ENCODE peak calls at places on chromosomes 2 and 18, in five cellular contexts. One of them, this sample, is unnamed.

GRCh38 chr18:55665506-55665905 is 77.5 kb upstream of the TCF4 start:
- DNase-seq in A172: no peak
- DNase-seq in iris pigment epithelial cell: no peak
- DNase-seq in cardiac fibroblast: no peak
- DNase-seq in fibroblast of the aortic adventitia: no peak
- DNase-seq in this sample: no peak

GRCh38 chr2:98891591-98891990 is 44.4 kb downstream of the CRACDL start:
- DNase-seq in cardiac fibroblast: no peak
- DNase-seq in A172: no peak
- DNase-seq in iris pigment epithelial cell: no peak
- DNase-seq in fibroblast of the aortic adventitia: no peak
- DNase-seq in this sample: no peak

GRCh38 chr2:237131749-237132148 is 46.1 kb downstream of the COPS8 start:
- DNase-seq in fibroblast of the aortic adventitia: no peak
- DNase-seq in iris pigment epithelial cell: no peak
- DNase-seq in A172: no peak
- DNase-seq in cardiac fibroblast: no peak
- DNase-seq in this sample: no peak

GRCh38 chr2:201182650-201183372 is at the start of gene CASP10:
- DNase-seq in A172: peak
- DNase-seq in iris pigment epithelial cell: peak
- DNase-seq in fibroblast of the aortic adventitia: peak
- DNase-seq in cardiac fibroblast: peak
- DNase-seq in this sample: no peak

GRCh38 chr2:96863575-96864342 is 5.9 kb upstream of the ANKRD39 start:
- DNase-seq in fibroblast of the aortic adventitia: no peak
- DNase-seq in A172: no peak
- DNase-seq in iris pigment epithelial cell: no peak
- DNase-seq in cardiac fibroblast: no peak
- DNase-seq in this sample: no peak

GRCh38 chr18:62717059-62717849 is 1.9 kb downstream of the PHLPP1 start:
- DNase-seq in iris pigment epithelial cell: peak
- DNase-seq in fibroblast of the aortic adventitia: peak
- DNase-seq in cardiac fibroblast: peak
- DNase-seq in A172: peak
- DNase-seq in this sample: peak

GRCh38 chr2:143428700-143429099 is 299.5 kb downstream of the ARHGAP15 start:
- DNase-seq in fibroblast of the aortic adventitia: no peak
- DNase-seq in A172: peak
- DNase-seq in iris pigment epithelial cell: peak
- DNase-seq in cardiac fibroblast: peak
- DNase-seq in this sample: no peak

GRCh38 chr2:23760746-23761145 is 166.2 kb downstream of the ATAD2B start:
- DNase-seq in A172: peak
- DNase-seq in fibroblast of the aortic adventitia: peak
- DNase-seq in cardiac fibroblast: peak
- DNase-seq in iris pigment epithelial cell: peak
- DNase-seq in this sample: no peak

GRCh38 chr2:150474326-150475074 is 13.0 kb downstream of the RND3 start:
- DNase-seq in iris pigment epithelial cell: peak
- DNase-seq in A172: no peak
- DNase-seq in fibroblast of the aortic adventitia: peak
- DNase-seq in cardiac fibroblast: peak
- DNase-seq in this sample: no peak

GRCh38 chr2:223563462-223563861 is 38.7 kb downstream of the SCG2 start:
- DNase-seq in A172: peak
- DNase-seq in fibroblast of the aortic adventitia: peak
- DNase-seq in cardiac fibroblast: peak
- DNase-seq in iris pigment epithelial cell: peak
- DNase-seq in this sample: peak

GRCh38 chr2:47438084-47438483 is 35.1 kb downstream of the MSH2 start:
- DNase-seq in cardiac fibroblast: no peak
- DNase-seq in A172: no peak
- DNase-seq in fibroblast of the aortic adventitia: no peak
- DNase-seq in iris pigment epithelial cell: no peak
- DNase-seq in this sample: no peak

GRCh38 chr2:3179208-3179607 is 198.4 kb downstream of the EIPR1 start:
- DNase-seq in fibroblast of the aortic adventitia: no peak
- DNase-seq in cardiac fibroblast: no peak
- DNase-seq in A172: no peak
- DNase-seq in iris pigment epithelial cell: no peak
- DNase-seq in this sample: no peak

GRCh38 chr2:28691774-28692281 is 59.8 kb upstream of the PPP1CB start:
- DNase-seq in cardiac fibroblast: peak
- DNase-seq in iris pigment epithelial cell: peak
- DNase-seq in fibroblast of the aortic adventitia: peak
- DNase-seq in A172: peak
- DNase-seq in this sample: no peak

GRCh38 chr18:36128907-36129299 is 237 bp downstream of the SLC39A6 start:
- DNase-seq in fibroblast of the aortic adventitia: no peak
- DNase-seq in cardiac fibroblast: no peak
- DNase-seq in A172: no peak
- DNase-seq in iris pigment epithelial cell: no peak
- DNase-seq in this sample: peak

GRCh38 chr2:106983305-106983704 is 97.3 kb upstream of the ST6GAL2 start:
- DNase-seq in fibroblast of the aortic adventitia: no peak
- DNase-seq in cardiac fibroblast: peak
- DNase-seq in iris pigment epithelial cell: peak
- DNase-seq in A172: no peak
- DNase-seq in this sample: no peak

GRCh38 chr2:17476060-17476459 is 42.2 kb downstream of the RAD51AP2 start:
- DNase-seq in A172: no peak
- DNase-seq in fibroblast of the aortic adventitia: no peak
- DNase-seq in iris pigment epithelial cell: peak
- DNase-seq in cardiac fibroblast: peak
- DNase-seq in this sample: no peak

GRCh38 chr2:144198116-144198515 is 321.8 kb downstream of the ZEB2 start:
- DNase-seq in fibroblast of the aortic adventitia: peak
- DNase-seq in A172: peak
- DNase-seq in cardiac fibroblast: peak
- DNase-seq in iris pigment epithelial cell: peak
- DNase-seq in this sample: no peak

GRCh38 chr18:11728247-11728646 is 39.2 kb downstream of the GNAL start:
- DNase-seq in A172: peak
- DNase-seq in fibroblast of the aortic adventitia: peak
- DNase-seq in cardiac fibroblast: peak
- DNase-seq in iris pigment epithelial cell: peak
- DNase-seq in this sample: no peak

GRCh38 chr18:8948471-8949149 is 153.9 kb upstream of the NDUFV2 start:
- DNase-seq in cardiac fibroblast: peak
- DNase-seq in A172: peak
- DNase-seq in iris pigment epithelial cell: peak
- DNase-seq in fibroblast of the aortic adventitia: peak
- DNase-seq in this sample: no peak

GRCh38 chr2:86068098-86069047 is 37.3 kb downstream of the POLR1A start:
- DNase-seq in iris pigment epithelial cell: peak
- DNase-seq in cardiac fibroblast: peak
- DNase-seq in fibroblast of the aortic adventitia: no peak
- DNase-seq in A172: peak
- DNase-seq in this sample: peak

GRCh38 chr2:130759906-130760753 is 4.8 kb downstream of the AMER3 start:
- DNase-seq in A172: peak
- DNase-seq in cardiac fibroblast: peak
- DNase-seq in iris pigment epithelial cell: peak
- DNase-seq in fibroblast of the aortic adventitia: no peak
- DNase-seq in this sample: peak

GRCh38 chr2:50722828-50723227 is 309.1 kb downstream of the NRXN1 start:
- DNase-seq in iris pigment epithelial cell: no peak
- DNase-seq in cardiac fibroblast: no peak
- DNase-seq in fibroblast of the aortic adventitia: no peak
- DNase-seq in A172: no peak
- DNase-seq in this sample: no peak

GRCh38 chr2:44107086-44107740 is 61.5 kb upstream of the PPM1B start:
- DNase-seq in A172: no peak
- DNase-seq in fibroblast of the aortic adventitia: no peak
- DNase-seq in iris pigment epithelial cell: no peak
- DNase-seq in cardiac fibroblast: no peak
- DNase-seq in this sample: no peak

GRCh38 chr2:18792226-18792629 is 202.9 kb upstream of the NT5C1B start:
- DNase-seq in fibroblast of the aortic adventitia: peak
- DNase-seq in iris pigment epithelial cell: peak
- DNase-seq in A172: peak
- DNase-seq in cardiac fibroblast: no peak
- DNase-seq in this sample: peak

GRCh38 chr18:46261799-46262198 is 157.6 kb downstream of the HAUS1 start:
- DNase-seq in cardiac fibroblast: peak
- DNase-seq in fibroblast of the aortic adventitia: no peak
- DNase-seq in A172: no peak
- DNase-seq in iris pigment epithelial cell: peak
- DNase-seq in this sample: no peak

GRCh38 chr2:23239374-23239773 is 145.6 kb upstream of the KLHL29 start:
- DNase-seq in iris pigment epithelial cell: no peak
- DNase-seq in cardiac fibroblast: no peak
- DNase-seq in A172: no peak
- DNase-seq in fibroblast of the aortic adventitia: no peak
- DNase-seq in this sample: no peak

GRCh38 chr2:208252766-208253492 is 1.9 kb downstream of the IDH1 start:
- DNase-seq in cardiac fibroblast: no peak
- DNase-seq in fibroblast of the aortic adventitia: peak
- DNase-seq in iris pigment epithelial cell: no peak
- DNase-seq in A172: peak
- DNase-seq in this sample: no peak

GRCh38 chr2:230317366-230317765 is 9.6 kb upstream of the SP140L start:
- DNase-seq in fibroblast of the aortic adventitia: no peak
- DNase-seq in iris pigment epithelial cell: no peak
- DNase-seq in cardiac fibroblast: no peak
- DNase-seq in A172: no peak
- DNase-seq in this sample: no peak

GRCh38 chr18:22320155-22320554 is 97.6 kb downstream of the CTAGE1 start:
- DNase-seq in cardiac fibroblast: no peak
- DNase-seq in iris pigment epithelial cell: no peak
- DNase-seq in fibroblast of the aortic adventitia: no peak
- DNase-seq in A172: no peak
- DNase-seq in this sample: no peak

GRCh38 chr2:10532631-10533101 is 84.5 kb upstream of the ODC1 start:
- DNase-seq in fibroblast of the aortic adventitia: no peak
- DNase-seq in cardiac fibroblast: no peak
- DNase-seq in A172: peak
- DNase-seq in iris pigment epithelial cell: no peak
- DNase-seq in this sample: no peak

GRCh38 chr2:237931205-237931721 is 35.6 kb upstream of the UBE2F start:
- DNase-seq in cardiac fibroblast: no peak
- DNase-seq in iris pigment epithelial cell: peak
- DNase-seq in fibroblast of the aortic adventitia: peak
- DNase-seq in A172: no peak
- DNase-seq in this sample: peak

GRCh38 chr2:226767056-226767813 is 32.4 kb downstream of the IRS1 start:
- DNase-seq in A172: no peak
- DNase-seq in iris pigment epithelial cell: no peak
- DNase-seq in cardiac fibroblast: no peak
- DNase-seq in fibroblast of the aortic adventitia: peak
- DNase-seq in this sample: no peak

GRCh38 chr2:150119860-150120259 is 367.6 kb downstream of the RND3 start:
- DNase-seq in cardiac fibroblast: no peak
- DNase-seq in fibroblast of the aortic adventitia: no peak
- DNase-seq in iris pigment epithelial cell: no peak
- DNase-seq in A172: no peak
- DNase-seq in this sample: peak

GRCh38 chr2:157497603-157498314 is 53.9 kb upstream of the CYTIP start:
- DNase-seq in iris pigment epithelial cell: peak
- DNase-seq in A172: peak
- DNase-seq in fibroblast of the aortic adventitia: peak
- DNase-seq in cardiac fibroblast: peak
- DNase-seq in this sample: peak

GRCh38 chr18:23703057-23703986 is 14.1 kb downstream of the LAMA3 start:
- DNase-seq in A172: peak
- DNase-seq in fibroblast of the aortic adventitia: peak
- DNase-seq in cardiac fibroblast: peak
- DNase-seq in iris pigment epithelial cell: peak
- DNase-seq in this sample: peak

GRCh38 chr18:73509460-73509859 is 638.2 kb downstream of the FBXO15 start:
- DNase-seq in cardiac fibroblast: peak
- DNase-seq in A172: no peak
- DNase-seq in fibroblast of the aortic adventitia: peak
- DNase-seq in iris pigment epithelial cell: no peak
- DNase-seq in this sample: no peak

This sample was measured in NCI-H1092 treated with DMSO at 0.1 percent for 48 hours.